ENCODE peak calls at places on chromosomes 6 and 20, in four cellular contexts. One of them, this sample, is unnamed.

GRCh38 chr6:67411036-67411435 is 1224.0 kb upstream of the ADGRB3 start:
- DNase-seq in iPS DF 6.9: no peak
- DNase-seq in dorsolateral prefrontal cortex: no peak
- DNase-seq in activated naive CD4-positive, alpha-beta T cell treated with anti-CD3 and anti-CD28 coated beads, Interleukin-2, amount 10 ng/mL, durations not matched to agents 7 days and 5 days: no peak
- DNase-seq in this sample: no peak

GRCh38 chr6:16496982-16497823 is 258.8 kb downstream of the GMPR start:
- DNase-seq in dorsolateral prefrontal cortex: no peak
- DNase-seq in iPS DF 6.9: no peak
- DNase-seq in activated naive CD4-positive, alpha-beta T cell treated with anti-CD3 and anti-CD28 coated beads, Interleukin-2, amount 10 ng/mL, durations not matched to agents 7 days and 5 days: no peak
- DNase-seq in this sample: no peak

GRCh38 chr6:20630617-20631448 is 96.6 kb downstream of the CDKAL1 start:
- DNase-seq in activated naive CD4-positive, alpha-beta T cell treated with anti-CD3 and anti-CD28 coated beads, Interleukin-2, amount 10 ng/mL, durations not matched to agents 7 days and 5 days: no peak
- DNase-seq in dorsolateral prefrontal cortex: no peak
- DNase-seq in iPS DF 6.9: no peak
- DNase-seq in this sample: no peak

GRCh38 chr6:14549319-14549770 is 431.8 kb downstream of the CD83 start:
- DNase-seq in activated naive CD4-positive, alpha-beta T cell treated with anti-CD3 and anti-CD28 coated beads, Interleukin-2, amount 10 ng/mL, durations not matched to agents 7 days and 5 days: no peak
- DNase-seq in dorsolateral prefrontal cortex: peak
- DNase-seq in iPS DF 6.9: no peak
- DNase-seq in this sample: no peak

GRCh38 chr20:32437391-32438074 is 79.4 kb downstream of the ASXL1 start:
- DNase-seq in activated naive CD4-positive, alpha-beta T cell treated with anti-CD3 and anti-CD28 coated beads, Interleukin-2, amount 10 ng/mL, durations not matched to agents 7 days and 5 days: no peak
- DNase-seq in dorsolateral prefrontal cortex: no peak
- DNase-seq in iPS DF 6.9: no peak
- DNase-seq in this sample: no peak

GRCh38 chr20:46151936-46152335 is 33.8 kb downstream of the CD40 start:
- DNase-seq in activated naive CD4-positive, alpha-beta T cell treated with anti-CD3 and anti-CD28 coated beads, Interleukin-2, amount 10 ng/mL, durations not matched to agents 7 days and 5 days: peak
- DNase-seq in iPS DF 6.9: no peak
- DNase-seq in dorsolateral prefrontal cortex: no peak
- DNase-seq in this sample: no peak

GRCh38 chr6:125791151-125791819 is 525 bp downstream of the NCOA7 start:
- DNase-seq in activated naive CD4-positive, alpha-beta T cell treated with anti-CD3 and anti-CD28 coated beads, Interleukin-2, amount 10 ng/mL, durations not matched to agents 7 days and 5 days: peak
- DNase-seq in dorsolateral prefrontal cortex: no peak
- DNase-seq in iPS DF 6.9: no peak
- DNase-seq in this sample: peak

GRCh38 chr6:7644394-7644793 is 54.4 kb downstream of the SNRNP48 start:
- DNase-seq in activated naive CD4-positive, alpha-beta T cell treated with anti-CD3 and anti-CD28 coated beads, Interleukin-2, amount 10 ng/mL, durations not matched to agents 7 days and 5 days: no peak
- DNase-seq in dorsolateral prefrontal cortex: no peak
- DNase-seq in iPS DF 6.9: no peak
- DNase-seq in this sample: no peak

GRCh38 chr6:139308936-139309603 is 17.3 kb upstream of the TXLNB start:
- DNase-seq in dorsolateral prefrontal cortex: no peak
- DNase-seq in iPS DF 6.9: no peak
- DNase-seq in activated naive CD4-positive, alpha-beta T cell treated with anti-CD3 and anti-CD28 coated beads, Interleukin-2, amount 10 ng/mL, durations not matched to agents 7 days and 5 days: no peak
- DNase-seq in this sample: peak

GRCh38 chr20:38138086-38138777 is 26.8 kb downstream of the TGM2 start:
- DNase-seq in dorsolateral prefrontal cortex: no peak
- DNase-seq in activated naive CD4-positive, alpha-beta T cell treated with anti-CD3 and anti-CD28 coated beads, Interleukin-2, amount 10 ng/mL, durations not matched to agents 7 days and 5 days: no peak
- DNase-seq in iPS DF 6.9: no peak
- DNase-seq in this sample: no peak

GRCh38 chr20:2135018-2135417 is 33.4 kb downstream of the STK35 start:
- DNase-seq in activated naive CD4-positive, alpha-beta T cell treated with anti-CD3 and anti-CD28 coated beads, Interleukin-2, amount 10 ng/mL, durations not matched to agents 7 days and 5 days: no peak
- DNase-seq in dorsolateral prefrontal cortex: no peak
- DNase-seq in iPS DF 6.9: no peak
- DNase-seq in this sample: no peak

GRCh38 chr6:109944448-109944847 is 33.7 kb upstream of the GPR6 start:
- DNase-seq in iPS DF 6.9: peak
- DNase-seq in activated naive CD4-positive, alpha-beta T cell treated with anti-CD3 and anti-CD28 coated beads, Interleukin-2, amount 10 ng/mL, durations not matched to agents 7 days and 5 days: no peak
- DNase-seq in dorsolateral prefrontal cortex: no peak
- DNase-seq in this sample: no peak

GRCh38 chr6:15280023-15280422 is 34.2 kb downstream of the JARID2 start:
- DNase-seq in activated naive CD4-positive, alpha-beta T cell treated with anti-CD3 and anti-CD28 coated beads, Interleukin-2, amount 10 ng/mL, durations not matched to agents 7 days and 5 days: no peak
- DNase-seq in dorsolateral prefrontal cortex: no peak
- DNase-seq in iPS DF 6.9: no peak
- DNase-seq in this sample: no peak

GRCh38 chr20:5316188-5317158 is at the start of gene PROKR2:
- DNase-seq in activated naive CD4-positive, alpha-beta T cell treated with anti-CD3 and anti-CD28 coated beads, Interleukin-2, amount 10 ng/mL, durations not matched to agents 7 days and 5 days: no peak
- DNase-seq in iPS DF 6.9: peak
- DNase-seq in dorsolateral prefrontal cortex: no peak
- DNase-seq in this sample: no peak

GRCh38 chr6:84457276-84457675 is 229.8 kb upstream of the CEP162 start:
- DNase-seq in activated naive CD4-positive, alpha-beta T cell treated with anti-CD3 and anti-CD28 coated beads, Interleukin-2, amount 10 ng/mL, durations not matched to agents 7 days and 5 days: no peak
- DNase-seq in dorsolateral prefrontal cortex: no peak
- DNase-seq in iPS DF 6.9: no peak
- DNase-seq in this sample: no peak

GRCh38 chr6:3565291-3565690 is 108.4 kb upstream of the SLC22A23 start:
- DNase-seq in iPS DF 6.9: no peak
- DNase-seq in dorsolateral prefrontal cortex: no peak
- DNase-seq in activated naive CD4-positive, alpha-beta T cell treated with anti-CD3 and anti-CD28 coated beads, Interleukin-2, amount 10 ng/mL, durations not matched to agents 7 days and 5 days: no peak
- DNase-seq in this sample: no peak

GRCh38 chr6:134956032-134956431 is 6.1 kb upstream of the ALDH8A1 start:
- DNase-seq in dorsolateral prefrontal cortex: no peak
- DNase-seq in iPS DF 6.9: no peak
- DNase-seq in activated naive CD4-positive, alpha-beta T cell treated with anti-CD3 and anti-CD28 coated beads, Interleukin-2, amount 10 ng/mL, durations not matched to agents 7 days and 5 days: no peak
- DNase-seq in this sample: no peak

GRCh38 chr6:16741112-16742016 is 19.9 kb downstream of the ATXN1 start:
- DNase-seq in dorsolateral prefrontal cortex: no peak
- DNase-seq in iPS DF 6.9: no peak
- DNase-seq in activated naive CD4-positive, alpha-beta T cell treated with anti-CD3 and anti-CD28 coated beads, Interleukin-2, amount 10 ng/mL, durations not matched to agents 7 days and 5 days: no peak
- DNase-seq in this sample: peak

GRCh38 chr6:3356824-3357420 is 98.2 kb downstream of the PSMG4 start:
- DNase-seq in dorsolateral prefrontal cortex: no peak
- DNase-seq in iPS DF 6.9: no peak
- DNase-seq in activated naive CD4-positive, alpha-beta T cell treated with anti-CD3 and anti-CD28 coated beads, Interleukin-2, amount 10 ng/mL, durations not matched to agents 7 days and 5 days: no peak
- DNase-seq in this sample: peak

GRCh38 chr20:9223296-9223695 is 154.4 kb downstream of the PLCB4 start:
- DNase-seq in iPS DF 6.9: no peak
- DNase-seq in activated naive CD4-positive, alpha-beta T cell treated with anti-CD3 and anti-CD28 coated beads, Interleukin-2, amount 10 ng/mL, durations not matched to agents 7 days and 5 days: no peak
- DNase-seq in dorsolateral prefrontal cortex: no peak
- DNase-seq in this sample: no peak